ENCODE peak calls at places on chromosomes 12 and 14, in five cellular contexts. C is mammary epithelial cell, B is NCI-H345, P is MV-4-11, K is fibroblast of the aortic adventitia. Q is an unnamed sample.

GRCh38 chr14:65356327-65356836 is 56.1 kb upstream of the FUT8 start:
- DNase-seq in K (peak; percentile 90), P (no peak), B (no peak), C (peak; percentile 100), Q (no peak)

GRCh38 chr14:98198385-98198784 is 1073.6 kb downstream of the BCL11B start:
- DNase-seq in P (no peak), B (no peak), K (no peak), C (peak; percentile 75), Q (no peak)

GRCh38 chr14:36214476-36215216 is 38.1 kb upstream of the PTCSC3 start:
- DNase-seq in P (no peak), K (no peak), B (no peak), C (no peak), Q (no peak)

GRCh38 chr12:5280091-5280490 is 151.8 kb upstream of the NTF3 start:
- DNase-seq in B (no peak), P (no peak), C (no peak), K (no peak), Q (no peak)

GRCh38 chr12:100031821-100032220 is 47.1 kb upstream of the ANKS1B start:
- DNase-seq in C (no peak), K (peak; percentile 30), P (no peak), B (no peak), Q (no peak)

GRCh38 chr14:52023518-52023917 is 34.2 kb downstream of the RTRAF start:
- DNase-seq in P (no peak), B (no peak), K (peak; percentile 94), C (peak; percentile 45), Q (no peak)

GRCh38 chr14:89093083-89093482 is 268.6 kb downstream of the TTC8 start:
- DNase-seq in C (no peak), K (no peak), P (no peak), B (no peak), Q (no peak)

GRCh38 chr12:34396861-34397590 is 374.7 kb downstream of the ALG10 start:
- DNase-seq in B (no peak), C (no peak), K (no peak), P (no peak), Q (no peak)

GRCh38 chr12:102478416-102479098 is 1.8 kb downstream of the IGF1 start:
- DNase-seq in P (no peak), C (peak; percentile 6), K (no peak), B (no peak), Q (peak; percentile 2)

GRCh38 chr12:47867496-47867941 is 37.3 kb downstream of the VDR start:
- DNase-seq in B (no peak), C (peak; percentile 55), P (peak; percentile 90), K (peak; percentile 82), Q (peak; percentile 2)

GRCh38 chr12:2397356-2398045 is 344.7 kb downstream of the CACNA1C start:
- DNase-seq in B (no peak), C (peak; percentile 39), K (no peak), P (no peak), Q (no peak)

GRCh38 chr14:51607677-51608076 is 44.0 kb upstream of the FRMD6 start:
- DNase-seq in K (peak; percentile 88), B (no peak), C (no peak), P (no peak), Q (no peak)

GRCh38 chr12:131133015-131133905 is 179.6 kb downstream of the ADGRD1 start:
- DNase-seq in K (no peak), C (no peak), B (no peak), P (peak; percentile 58), Q (peak; percentile 22)

GRCh38 chr12:3135522-3136461 is 58.6 kb downstream of the TSPAN9 start:
- DNase-seq in K (peak; percentile 84), P (peak; percentile 45), C (peak; percentile 51), B (peak; percentile 58), Q (peak; percentile 3)

GRCh38 chr12:40921563-40922163 is 229.4 kb downstream of the CNTN1 start:
- DNase-seq in C (no peak), B (peak; percentile 18), P (peak; percentile 8), K (peak; percentile 44), Q (peak; percentile 27)

GRCh38 chr12:110005319-110005973 is 6.2 kb downstream of the ANKRD13A start:
- DNase-seq in C (no peak), B (no peak), P (no peak), K (no peak), Q (no peak)

GRCh38 chr12:112466011-112466422 is 47.3 kb downstream of the PTPN11 start:
- DNase-seq in C (no peak), P (no peak), B (peak; percentile 87), K (no peak), Q (no peak)

GRCh38 chr12:112506513-112507166 is 87.9 kb downstream of the PTPN11 start:
- DNase-seq in K (no peak), B (no peak), C (no peak), P (no peak), Q (no peak)

GRCh38 chr12:50992814-50993213 is 33.4 kb downstream of the SLC11A2 start:
- DNase-seq in C (no peak), P (no peak), B (no peak), K (no peak), Q (peak; percentile 22)

GRCh38 chr14:51917186-51917585 is 56.8 kb downstream of the GNG2 start:
- DNase-seq in K (peak; percentile 25), B (no peak), C (no peak), P (no peak), Q (no peak)

GRCh38 chr14:64520699-64521098 is 16.1 kb downstream of the ZBTB1 start:
- DNase-seq in K (no peak), B (no peak), C (no peak), P (no peak), Q (no peak)

GRCh38 chr14:37813746-37814145 is 218.3 kb downstream of the TTC6 start:
- DNase-seq in C (no peak), K (no peak), B (no peak), P (no peak), Q (no peak)

GRCh38 chr14:105465209-105466031 is 9.2 kb upstream of the CRIP2 start:
- DNase-seq in K (no peak), C (peak; percentile 27), P (no peak), B (peak; percentile 74), Q (no peak)

GRCh38 chr12:54294152-54294913 is 6.5 kb downstream of the NFE2 start:
- DNase-seq in P (peak; percentile 69), B (peak; percentile 25), C (no peak), K (peak; percentile 40), Q (peak; percentile 39)

GRCh38 chr12:51951843-51952722 is 584 bp downstream of the ACVR1B start:
- DNase-seq in C (no peak), K (no peak), P (no peak), B (no peak), Q (no peak)

GRCh38 chr14:24851837-24852236 is 198.1 kb downstream of the STXBP6 start:
- DNase-seq in C (no peak), B (no peak), K (peak; percentile 53), P (peak; percentile 73), Q (peak; percentile 36)

GRCh38 chr12:87368259-87368658 is 660.9 kb downstream of the C12orf50 start:
- DNase-seq in K (no peak), P (no peak), C (no peak), B (peak; percentile 93), Q (no peak)

GRCh38 chr12:47156167-47156736 is 76.5 kb upstream of the AMIGO2 start:
- DNase-seq in C (peak; percentile 14), K (peak; percentile 80), B (no peak), P (no peak), Q (peak; percentile 2)